ENCODE peak calls at places on chromosomes 11 and 22, in seven cellular contexts. I is heart left ventricle; R is fibroblast of lung; J is iPS DF 6.9; N is CD8-positive, alpha-beta memory T cell; E is lower lobe of right lung; O is mesendoderm. D is an unnamed sample.

GRCh38 chr11:34585870-34586654 is 34.8 kb upstream of the EHF start:
- DNase-seq in I (no peak), R (peak; percentile 87), J (peak; percentile 27), N (peak; percentile 23), E (no peak), O (peak; percentile 73), D (no peak)

GRCh38 chr22:36329217-36330078 is 58.3 kb downstream of the MYH9 start:
- DNase-seq in I (peak; percentile 67), R (peak; percentile 94), J (peak; percentile 91), N (peak; percentile 72), E (peak; percentile 75), O (peak; percentile 100), D (no peak)

GRCh38 chr11:12922418-12922817 is 86.7 kb upstream of the RASSF10 start:
- DNase-seq in I (no peak), R (peak; percentile 44), J (no peak), N (no peak), E (no peak), O (no peak), D (no peak)

GRCh38 chr11:1090600-1091331 is 16.1 kb downstream of the MUC2 start:
- DNase-seq in I (no peak), R (no peak), J (no peak), N (no peak), E (peak; percentile 39), O (no peak), D (no peak)

GRCh38 chr22:50526849-50527801 is 1.7 kb upstream of the SCO2 start:
- DNase-seq in I (peak; percentile 74), R (peak; percentile 35), J (no peak), N (no peak), E (peak; percentile 85), O (peak; percentile 79), D (peak; percentile 64)

GRCh38 chr11:46930089-46930488 is 6.5 kb upstream of the CSTPP1 start:
- DNase-seq in I (no peak), R (no peak), J (no peak), N (no peak), E (no peak), O (peak; percentile 39), D (no peak)

GRCh38 chr22:37198290-37199102 is 10.4 kb upstream of the C1QTNF6 start:
- DNase-seq in I (peak; percentile 87), R (peak; percentile 67), J (no peak), N (peak; percentile 81), E (peak; percentile 90), O (peak; percentile 84), D (peak; percentile 87)

GRCh38 chr22:33922268-33922667 is 2.0 kb upstream of the LARGE1 start:
- DNase-seq in I (peak; percentile 29), R (peak; percentile 32), J (no peak), N (no peak), E (no peak), O (peak; percentile 75), D (no peak)

GRCh38 chr11:3056296-3057068 is 741 bp downstream of the CARS1 start:
- DNase-seq in I (no peak), R (no peak), J (no peak), N (no peak), E (no peak), O (no peak), D (no peak)

GRCh38 chr11:59266491-59266890 is 53.8 kb upstream of the MPEG1 start:
- DNase-seq in I (no peak), R (no peak), J (no peak), N (no peak), E (no peak), O (no peak), D (no peak)

GRCh38 chr11:44886765-44887164 is 63.9 kb downstream of the TP53I11 start:
- DNase-seq in I (no peak), R (peak; percentile 51), J (no peak), N (no peak), E (no peak), O (no peak), D (no peak)

GRCh38 chr11:44884056-44884455 is 66.6 kb downstream of the TP53I11 start:
- DNase-seq in I (no peak), R (no peak), J (no peak), N (no peak), E (no peak), O (no peak), D (no peak)

GRCh38 chr11:44885065-44885777 is 65.5 kb downstream of the TP53I11 start:
- DNase-seq in I (no peak), R (no peak), J (no peak), N (no peak), E (no peak), O (no peak), D (no peak)

GRCh38 chr11:44887598-44887997 is 63.1 kb downstream of the TP53I11 start:
- DNase-seq in I (no peak), R (no peak), J (no peak), N (no peak), E (no peak), O (no peak), D (no peak)

DNA sequence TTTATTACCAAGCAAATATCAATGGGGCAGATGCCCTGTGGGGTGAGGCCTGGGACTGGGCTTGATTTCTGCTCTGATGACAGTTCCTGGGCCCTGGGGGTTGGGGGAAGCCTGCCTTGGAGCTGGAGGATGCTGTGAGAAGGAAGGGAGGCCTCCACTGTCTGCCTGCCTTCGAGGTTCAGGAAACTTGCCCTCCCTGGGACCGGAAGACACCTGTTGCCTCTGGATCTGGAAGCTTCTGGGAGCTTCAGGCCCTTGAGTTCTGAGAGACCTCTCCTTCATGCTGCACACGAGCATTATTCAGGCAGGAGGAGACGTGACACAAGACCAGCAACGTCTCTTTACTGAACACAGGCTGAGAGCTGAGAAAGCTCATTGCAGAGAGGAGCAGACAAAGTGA is 64.8 kb downstream of the TP53I11 start:
- DNase-seq in I (no peak), R (no peak), J (no peak), N (no peak), E (no peak), O (no peak), D (no peak)
- H3K27me3 ChIP-seq in I (no peaks in the 10 kb centered on the region), R (peaks cover 5% of the 10 kb centered on the region), J (no peaks in the 10 kb centered on the region), N (no peaks in the 10 kb centered on the region), E (no peaks in the 10 kb centered on the region), O (no peaks in the 10 kb centered on the region), D (no peaks in the 10 kb centered on the region)

DNA sequence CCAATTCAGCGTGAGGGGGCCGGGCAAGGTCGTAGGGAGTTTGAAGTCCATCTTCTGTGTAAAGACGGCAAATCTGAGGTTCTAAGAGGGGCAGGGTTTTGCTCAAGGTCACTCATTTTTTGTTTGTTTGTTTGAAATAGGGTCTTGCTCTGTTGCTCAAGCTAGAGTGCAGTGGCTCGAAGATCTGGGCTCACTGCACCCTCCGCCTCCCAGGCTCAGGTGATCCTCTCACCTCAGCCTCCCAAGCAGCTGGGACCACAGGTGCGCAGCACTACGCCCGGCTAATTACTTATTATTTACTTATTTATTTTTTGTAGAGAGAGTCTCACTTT is 355 bp upstream of the AP1B1 start:
- DNase-seq in I (no peak), R (no peak), J (no peak), N (no peak), E (no peak), O (no peak), D (no peak)
- H3K4me1 ChIP-seq in I (peaks cover 25% of the 10 kb centered on the region), R (peaks cover 4% of the 10 kb centered on the region), J (peaks cover 1% of the 10 kb centered on the region), N (peaks cover 27% of the 10 kb centered on the region), E (peaks cover 51% of the 10 kb centered on the region), O (no peaks in the 10 kb centered on the region), D (peaks cover 24% of the 10 kb centered on the region)

DNA sequence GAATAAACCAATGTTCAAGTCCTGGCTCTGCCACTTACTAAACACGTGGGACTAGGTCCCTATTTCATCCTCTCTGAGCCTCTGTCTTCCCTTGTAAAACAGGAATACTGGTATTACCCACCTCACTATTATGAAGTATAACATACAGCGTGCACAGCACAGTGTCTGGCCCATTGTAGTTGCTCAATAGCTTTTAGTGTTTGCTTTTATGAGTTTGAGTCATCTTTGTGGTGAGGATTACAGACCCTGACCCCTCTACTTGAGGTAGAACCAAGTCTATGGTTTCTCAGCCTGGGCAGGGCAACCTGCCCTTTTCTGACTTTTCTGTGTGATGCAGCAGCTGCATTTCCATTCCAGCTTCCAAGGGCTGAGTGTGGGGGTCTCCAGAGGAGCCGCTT is 16.5 kb downstream of the PRR5L start:
- DNase-seq in I (no peak), R (peak; percentile 94), J (no peak), N (no peak), E (no peak), O (no peak), D (no peak)
- H3K4me3 ChIP-seq in I (no peak overlapping the region), R (no peak overlapping the region), J (no peak overlapping the region), N (no peak overlapping the region), E (no peak overlapping the region), O (no peak overlapping the region), D (no peak overlapping the region)

GRCh38 chr22:44309137-44309536 is 3.6 kb downstream of the SHISAL1 start:
- DNase-seq in I (no peak), R (peak; percentile 89), J (no peak), N (no peak), E (no peak), O (no peak), D (no peak)
- H3K27me3 ChIP-seq in I (no peaks in the 10 kb centered on the region), R (no peaks in the 10 kb centered on the region), J (no peaks in the 10 kb centered on the region), N (no peaks in the 10 kb centered on the region), E (no peaks in the 10 kb centered on the region), O (no peaks in the 10 kb centered on the region), D (no peaks in the 10 kb centered on the region)

D was measured in heart right ventricle.